ENCODE peak calls at places on chromosomes 4 and X, in four cellular contexts. Q is CD8-positive, alpha-beta memory T cell; N is hepatocyte; L is ovary. J is an unnamed sample.

GRCh38 chr4:14853186-14853946 is 148.9 kb upstream of the CPEB2 start:
- DNase-seq in Q (no peak), N (peak; percentile 56), L (no peak), J (no peak)

GRCh38 chrX:134431894-134432293 is 28.1 kb upstream of the HPRT1 start:
- DNase-seq in Q (no peak), N (no peak), L (no peak), J (no peak)

GRCh38 chr4:153083447-153083921 is 120.8 kb upstream of the TRIM2 start:
- DNase-seq in Q (peak; percentile 22), N (peak; percentile 87), L (no peak), J (peak; percentile 62)

GRCh38 chr4:14221176-14221575 is 593.7 kb upstream of the BOD1L1 start:
- DNase-seq in Q (no peak), N (no peak), L (no peak), J (no peak)

GRCh38 chr4:168797176-168797575 is 212.9 kb downstream of the CBR4 start:
- DNase-seq in Q (no peak), N (no peak), L (no peak), J (no peak)

GRCh38 chrX:45849261-45849660 is 648.6 kb upstream of the DIPK2B start:
- DNase-seq in Q (no peak), N (peak; percentile 50), L (no peak), J (peak; percentile 4)

GRCh38 chr4:155675709-155676429 is 9.2 kb downstream of the GUCY1A1 start:
- DNase-seq in Q (no peak), N (no peak), L (no peak), J (no peak)

GRCh38 chr4:128831526-128832252 is 22.2 kb downstream of the JADE1 start:
- DNase-seq in Q (no peak), N (peak; percentile 49), L (no peak), J (no peak)

GRCh38 chrX:21166302-21166982 is 207.8 kb upstream of the CNKSR2 start:
- DNase-seq in Q (no peak), N (no peak), L (no peak), J (no peak)

GRCh38 chr4:84324850-84325249 is 174.2 kb downstream of the NKX6-1 start:
- DNase-seq in Q (no peak), N (no peak), L (no peak), J (no peak)

GRCh38 chrX:49995795-49996455 is 73.5 kb downstream of the CLCN5 start:
- DNase-seq in Q (no peak), N (no peak), L (no peak), J (no peak)

GRCh38 chr4:152398060-152398459 is 137.8 kb downstream of the FBXW7 start:
- DNase-seq in Q (no peak), N (peak; percentile 14), L (no peak), J (no peak)

GRCh38 chr4:39636786-39637185 is 1.9 kb downstream of the SMIM14 start:
- DNase-seq in Q (no peak), N (no peak), L (no peak), J (no peak)

GRCh38 chr4:69308634-69309033 is 28.4 kb downstream of the UGT2B28 start:
- DNase-seq in Q (no peak), N (peak; percentile 16), L (no peak), J (no peak)

GRCh38 chr4:122764808-122765189 is 32.3 kb downstream of the BBS12 start:
- DNase-seq in Q (no peak), N (no peak), L (no peak), J (no peak)

GRCh38 chr4:26275261-26275660 is 45.6 kb upstream of the RBPJ start:
- DNase-seq in Q (no peak), N (no peak), L (no peak), J (no peak)

GRCh38 chrX:103831342-103831802 is 685 bp downstream of the RAB9B start:
- DNase-seq in Q (peak; percentile 20), N (peak; percentile 89), L (no peak), J (no peak)

GRCh38 chrX:140090800-140091275 is 125.5 kb upstream of the CXorf66 start:
- DNase-seq in Q (no peak), N (no peak), L (no peak), J (peak; percentile 1)

GRCh38 chrX:135985123-135985973 is at the start of gene SLC9A6:
- DNase-seq in Q (peak; percentile 68), N (peak; percentile 86), L (peak; percentile 71), J (peak; percentile 76)

GRCh38 chrX:112670964-112671363 is 8.8 kb downstream of the LHFPL1 start:
- DNase-seq in Q (no peak), N (no peak), L (no peak), J (no peak)

GRCh38 chrX:6810796-6811195 is 275.9 kb upstream of the VCX3A start:
- DNase-seq in Q (no peak), N (no peak), L (no peak), J (no peak)

GRCh38 chr4:137025484-137026059 is 506.7 kb downstream of the PCDH18 start:
- DNase-seq in Q (no peak), N (no peak), L (no peak), J (no peak)

GRCh38 chr4:120207021-120207420 is 140.4 kb upstream of the MAD2L1 start:
- DNase-seq in Q (no peak), N (no peak), L (no peak), J (no peak)

GRCh38 chr4:57110635-57111546 is 706 bp upstream of the IGFBP7 start:
- DNase-seq in Q (no peak), N (peak; percentile 29), L (peak; percentile 52), J (peak; percentile 72)

GRCh38 chr4:76687730-76688441 is 210.1 kb downstream of the SOWAHB start:
- DNase-seq in Q (no peak), N (no peak), L (no peak), J (no peak)

GRCh38 chr4:7430368-7430964 is 4.3 kb downstream of the PSAPL1 start:
- DNase-seq in Q (no peak), N (peak; percentile 56), L (no peak), J (peak; percentile 46)

GRCh38 chr4:7427326-7428260 is 7.1 kb downstream of the PSAPL1 start:
- DNase-seq in Q (no peak), N (no peak), L (peak; percentile 3), J (no peak)

GRCh38 chr4:7429601-7430078 is 5.1 kb downstream of the PSAPL1 start:
- DNase-seq in Q (no peak), N (no peak), L (peak; percentile 6), J (no peak)

GRCh38 chr4:7428261-7429068 is 6.3 kb downstream of the PSAPL1 start:
- DNase-seq in Q (no peak), N (no peak), L (peak; percentile 2), J (no peak)

DNA sequence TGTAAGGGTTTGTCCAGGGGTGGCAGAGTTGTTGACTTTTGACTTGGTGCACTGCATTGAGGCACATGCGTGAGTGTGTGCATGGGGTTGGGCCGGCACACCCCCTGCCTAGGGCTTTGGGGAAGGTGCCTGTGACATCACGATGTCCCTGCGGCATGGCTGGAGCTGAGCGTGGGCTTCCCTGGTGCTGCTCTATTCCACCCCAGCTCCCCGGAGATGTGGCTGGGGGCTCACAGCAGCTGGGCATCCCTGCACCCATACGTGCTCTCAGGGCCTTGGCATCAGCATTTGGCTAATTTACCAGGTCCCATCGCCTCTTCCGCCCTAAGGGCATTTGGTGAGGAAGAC is 5.7 kb downstream of the PSAPL1 start:
- DNase-seq in Q (no peak), N (no peak), L (peak; percentile 3), J (no peak)
- H3K4me1 ChIP-seq in Q (no peaks in the 10 kb centered on the region), N (peaks cover 8% of the 10 kb centered on the region), L (no peaks in the 10 kb centered on the region), J (no peaks in the 10 kb centered on the region)

DNA sequence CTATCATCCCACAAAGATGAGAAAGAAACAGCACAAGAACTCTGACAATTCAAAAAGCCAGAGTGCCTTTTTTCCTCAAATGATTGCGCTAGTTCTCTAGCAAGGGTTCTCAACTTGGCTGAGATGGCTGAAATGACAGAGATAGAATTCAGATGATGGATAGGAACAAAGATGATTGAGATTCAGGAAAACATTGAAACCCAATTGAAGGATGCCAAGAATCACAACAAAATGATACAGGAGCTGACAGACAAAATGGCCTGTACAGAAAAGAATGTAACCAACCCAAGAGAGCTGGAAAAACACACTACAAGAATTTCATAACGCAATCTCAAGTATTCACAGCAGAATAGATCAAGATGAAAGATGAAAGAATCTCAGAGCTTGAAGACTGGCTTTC is 51.7 kb upstream of the MMAA start:
- DNase-seq in Q (no peak), N (no peak), L (no peak), J (no peak)
- H3K4me3 ChIP-seq in Q (no peak overlapping the region), N (no peak overlapping the region), L (no peak overlapping the region), J (no peak overlapping the region)

DNA sequence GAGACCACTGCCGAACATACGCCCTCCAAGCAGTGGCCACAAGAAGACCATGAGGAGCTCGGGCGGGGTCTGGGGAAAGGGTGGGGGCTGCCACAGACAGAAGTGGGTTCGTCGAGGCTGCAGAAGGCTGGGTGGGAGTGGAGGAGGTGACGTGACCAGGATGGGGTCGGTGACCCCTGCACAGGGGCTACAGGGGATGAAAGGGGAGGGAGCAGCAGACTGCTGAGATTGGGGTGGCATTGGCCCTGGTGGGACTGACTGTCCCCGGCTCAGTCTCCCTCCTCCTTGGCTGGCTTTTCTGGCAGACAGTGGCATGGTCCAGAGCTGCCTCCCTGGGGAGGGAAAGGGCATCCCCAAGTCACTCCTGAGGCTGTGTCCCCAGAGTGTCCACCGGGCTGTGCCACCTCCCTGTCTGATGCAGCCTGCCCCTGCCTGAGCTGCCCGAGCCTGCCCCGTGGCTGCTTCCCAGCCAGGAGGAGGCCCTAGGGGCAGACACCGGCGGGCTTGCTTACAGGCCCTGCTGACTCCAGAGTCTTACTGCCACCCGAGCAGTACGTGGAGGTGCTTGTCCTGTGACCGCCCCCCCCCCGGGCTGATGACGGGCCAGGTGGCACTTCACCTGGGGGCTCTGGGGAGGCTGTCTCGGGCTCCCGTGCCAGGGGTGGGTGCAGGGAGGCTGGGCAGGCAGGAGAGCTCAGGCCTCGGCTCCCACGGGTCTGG is 7.2 kb downstream of the SH3BP2 start:
- DNase-seq in Q (no peak), N (no peak), L (peak; percentile 21), J (peak; percentile 57)
- H3K4me1 ChIP-seq in Q (peaks cover 49% of the 10 kb centered on the region), N (peaks cover 55% of the 10 kb centered on the region), L (peaks cover 15% of the 10 kb centered on the region), J (peaks cover 83% of the 10 kb centered on the region)

GRCh38 chrX:19552793-19553192 is 37.5 kb upstream of the MAP3K15 start:
- DNase-seq in Q (no peak), N (no peak), L (no peak), J (no peak)
- H3K4me3 ChIP-seq in Q (no peak overlapping the region), N (no peak overlapping the region), L (no peak overlapping the region), J (no peak overlapping the region)

GRCh38 chr4:98522062-98522461 is 136.3 kb downstream of the TSPAN5 start:
- DNase-seq in Q (no peak), N (no peak), L (no peak), J (no peak)
- H3K4me1 ChIP-seq in Q (peaks cover 5% of the 10 kb centered on the region), N (peaks cover 12% of the 10 kb centered on the region), L (peaks cover 30% of the 10 kb centered on the region), J (peaks cover 19% of the 10 kb centered on the region)

J was measured in thyroid gland.